ENCODE peak calls at places on chromosome 13, in seven cellular contexts. One of them, this sample, is unnamed.

GRCh38 chr13:46905249-46905648 is 8.4 kb upstream of the HTR2A start:
- DNase-seq in K562: no peak
- DNase-seq in HCT116: no peak
- DNase-seq in H1: no peak
- DNase-seq in GM12878: no peak
- DNase-seq in SK-N-SH: no peak
- DNase-seq in HepG2: no peak
- DNase-seq in this sample: peak

GRCh38 chr13:114282143-114282685 is 813 bp downstream of the UPF3A start:
- DNase-seq in GM12878: peak
- DNase-seq in SK-N-SH: peak
- DNase-seq in HCT116: no peak
- DNase-seq in H1: peak
- DNase-seq in K562: peak
- DNase-seq in HepG2: peak
- DNase-seq in this sample: peak

GRCh38 chr13:49113526-49114286 is 106.4 kb upstream of the MLNR start:
- DNase-seq in HCT116: no peak
- DNase-seq in K562: no peak
- DNase-seq in GM12878: no peak
- DNase-seq in H1: no peak
- DNase-seq in HepG2: peak
- DNase-seq in SK-N-SH: no peak
- DNase-seq in this sample: no peak

GRCh38 chr13:30307194-30307965 is at the start of gene KATNAL1:
- DNase-seq in GM12878: no peak
- DNase-seq in H1: peak
- DNase-seq in HepG2: peak
- DNase-seq in K562: peak
- DNase-seq in HCT116: no peak
- DNase-seq in SK-N-SH: peak
- DNase-seq in this sample: peak

GRCh38 chr13:109652536-109652935 is 133.8 kb downstream of the IRS2 start:
- DNase-seq in H1: no peak
- DNase-seq in K562: no peak
- DNase-seq in GM12878: no peak
- DNase-seq in HepG2: no peak
- DNase-seq in SK-N-SH: no peak
- DNase-seq in HCT116: no peak
- DNase-seq in this sample: no peak

GRCh38 chr13:31048521-31048920 is 113.2 kb downstream of the HSPH1 start:
- DNase-seq in SK-N-SH: no peak
- DNase-seq in HepG2: no peak
- DNase-seq in HCT116: no peak
- DNase-seq in H1: no peak
- DNase-seq in GM12878: no peak
- DNase-seq in K562: no peak
- DNase-seq in this sample: no peak

GRCh38 chr13:107023335-107023734 is 455.4 kb upstream of the ARGLU1 start:
- DNase-seq in HepG2: no peak
- DNase-seq in GM12878: no peak
- DNase-seq in SK-N-SH: no peak
- DNase-seq in HCT116: no peak
- DNase-seq in H1: no peak
- DNase-seq in K562: no peak
- DNase-seq in this sample: no peak

GRCh38 chr13:41608779-41609178 is 151.4 kb downstream of the RGCC start:
- DNase-seq in SK-N-SH: peak
- DNase-seq in HCT116: no peak
- DNase-seq in GM12878: no peak
- DNase-seq in K562: no peak
- DNase-seq in H1: no peak
- DNase-seq in HepG2: no peak
- DNase-seq in this sample: no peak

GRCh38 chr13:70080030-70080429 is 27.6 kb upstream of the ATXN8OS start:
- DNase-seq in GM12878: no peak
- DNase-seq in H1: no peak
- DNase-seq in HCT116: no peak
- DNase-seq in HepG2: no peak
- DNase-seq in K562: no peak
- DNase-seq in SK-N-SH: peak
- DNase-seq in this sample: peak

GRCh38 chr13:29508874-29509249 is 86.6 kb downstream of the SLC7A1 start:
- DNase-seq in H1: no peak
- DNase-seq in GM12878: no peak
- DNase-seq in SK-N-SH: no peak
- DNase-seq in HepG2: no peak
- DNase-seq in K562: no peak
- DNase-seq in HCT116: no peak
- DNase-seq in this sample: no peak

GRCh38 chr13:23349127-23349897 is 84.2 kb downstream of the SACS start:
- DNase-seq in K562: no peak
- DNase-seq in GM12878: no peak
- DNase-seq in HepG2: no peak
- DNase-seq in SK-N-SH: no peak
- DNase-seq in HCT116: no peak
- DNase-seq in H1: no peak
- DNase-seq in this sample: no peak

GRCh38 chr13:20482275-20482761 is 43.3 kb downstream of the CRYL1 start:
- DNase-seq in H1: no peak
- DNase-seq in K562: no peak
- DNase-seq in GM12878: no peak
- DNase-seq in HepG2: no peak
- DNase-seq in SK-N-SH: peak
- DNase-seq in HCT116: no peak
- DNase-seq in this sample: no peak

GRCh38 chr13:33229446-33230177 is 55.9 kb downstream of the STARD13 start:
- DNase-seq in HepG2: peak
- DNase-seq in K562: no peak
- DNase-seq in SK-N-SH: peak
- DNase-seq in GM12878: no peak
- DNase-seq in HCT116: no peak
- DNase-seq in H1: no peak
- DNase-seq in this sample: no peak

GRCh38 chr13:25948910-25949309 is 102.9 kb downstream of the SHISA2 start:
- DNase-seq in H1: no peak
- DNase-seq in K562: no peak
- DNase-seq in SK-N-SH: no peak
- DNase-seq in HepG2: no peak
- DNase-seq in HCT116: no peak
- DNase-seq in GM12878: no peak
- DNase-seq in this sample: no peak

GRCh38 chr13:83325454-83325853 is 556.8 kb downstream of the SLITRK1 start:
- DNase-seq in HepG2: no peak
- DNase-seq in GM12878: no peak
- DNase-seq in H1: no peak
- DNase-seq in K562: no peak
- DNase-seq in SK-N-SH: no peak
- DNase-seq in HCT116: no peak
- DNase-seq in this sample: no peak

GRCh38 chr13:19794552-19795143 is 11.9 kb upstream of the PSPC1 start:
- DNase-seq in HepG2: no peak
- DNase-seq in H1: no peak
- DNase-seq in SK-N-SH: no peak
- DNase-seq in K562: no peak
- DNase-seq in HCT116: peak
- DNase-seq in GM12878: no peak
- DNase-seq in this sample: peak

GRCh38 chr13:34161829-34162544 is 344.0 kb downstream of the RFC3 start:
- DNase-seq in K562: no peak
- DNase-seq in H1: no peak
- DNase-seq in HCT116: no peak
- DNase-seq in HepG2: peak
- DNase-seq in SK-N-SH: no peak
- DNase-seq in GM12878: no peak
- DNase-seq in this sample: no peak

GRCh38 chr13:32125221-32125621 is 93.6 kb downstream of the FRY start:
- DNase-seq in GM12878: no peak
- DNase-seq in K562: no peak
- DNase-seq in HCT116: no peak
- DNase-seq in SK-N-SH: no peak
- DNase-seq in H1: no peak
- DNase-seq in HepG2: no peak
- DNase-seq in this sample: no peak

GRCh38 chr13:106139942-106140341 is 395.5 kb downstream of the EFNB2 start:
- DNase-seq in HepG2: no peak
- DNase-seq in K562: no peak
- DNase-seq in GM12878: no peak
- DNase-seq in SK-N-SH: no peak
- DNase-seq in H1: no peak
- DNase-seq in HCT116: no peak
- DNase-seq in this sample: no peak

GRCh38 chr13:113046883-113047244 is 58.7 kb upstream of the F7 start:
- DNase-seq in SK-N-SH: no peak
- DNase-seq in HCT116: no peak
- DNase-seq in HepG2: no peak
- DNase-seq in K562: no peak
- DNase-seq in GM12878: no peak
- DNase-seq in H1: no peak
- DNase-seq in this sample: no peak

GRCh38 chr13:110713981-110714797 is 689 bp downstream of the ING1 start:
- DNase-seq in HepG2: peak
- DNase-seq in H1: peak
- DNase-seq in K562: no peak
- DNase-seq in SK-N-SH: peak
- DNase-seq in HCT116: no peak
- DNase-seq in GM12878: no peak
- DNase-seq in this sample: peak

DNA sequence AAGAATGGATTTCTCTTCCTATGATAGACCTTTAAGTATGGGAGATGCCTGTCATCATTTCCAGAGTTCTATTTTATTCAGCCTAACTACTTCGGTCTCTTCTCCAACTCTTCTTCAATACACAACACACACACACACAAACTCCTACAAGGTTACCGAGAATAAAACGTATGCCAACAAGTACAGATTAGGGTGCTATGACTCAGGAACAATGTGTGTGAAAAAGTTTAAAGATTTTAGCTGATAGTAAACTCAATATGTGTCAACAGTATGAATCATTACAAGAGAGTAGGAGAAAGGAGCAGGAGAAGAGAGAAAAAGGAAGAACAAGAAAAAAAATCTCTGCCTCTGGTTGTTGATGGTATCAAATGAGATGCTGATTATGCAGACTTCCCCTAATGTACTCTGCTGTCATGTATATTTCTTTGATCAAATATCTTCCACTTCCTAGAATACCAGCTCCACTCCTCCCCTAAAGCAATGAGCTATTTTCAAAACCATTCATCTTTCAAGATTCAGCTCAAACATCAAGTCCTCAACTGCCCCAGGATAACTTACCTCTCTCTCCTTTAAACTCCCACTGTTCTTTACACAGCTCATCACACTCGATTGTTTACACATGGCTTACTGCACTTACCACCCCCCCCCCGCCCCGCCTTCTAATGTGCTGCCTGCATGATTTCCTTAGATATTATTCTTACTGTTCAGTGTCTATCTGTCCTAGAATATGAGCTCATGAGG is 95.6 kb downstream of the FAM216B start:
- DNase-seq in GM12878: no peak
- DNase-seq in H1: no peak
- DNase-seq in HepG2: no peak
- DNase-seq in SK-N-SH: no peak
- DNase-seq in HCT116: no peak
- DNase-seq in K562: no peak
- DNase-seq in this sample: no peak
- TF ChIP-seq JUND in GM12878: no peak
- TF ChIP-seq JUND in H1: no peak
- TF ChIP-seq JUND in HepG2: no peak
- TF ChIP-seq JUND in SK-N-SH: peak
- TF ChIP-seq JUND in HCT116: no peak
- TF ChIP-seq JUND in K562: no peak
- TF ChIP-seq JUND in this sample: no peak

GRCh38 chr13:50892162-50892944 is 17.2 kb upstream of the RNASEH2B start:
- DNase-seq in GM12878: no peak
- DNase-seq in H1: no peak
- DNase-seq in HepG2: no peak
- DNase-seq in K562: no peak
- DNase-seq in SK-N-SH: no peak
- DNase-seq in HCT116: no peak
- DNase-seq in this sample: no peak
- TF ChIP-seq JUND in GM12878: no peak
- TF ChIP-seq JUND in H1: no peak
- TF ChIP-seq JUND in HepG2: no peak
- TF ChIP-seq JUND in K562: no peak
- TF ChIP-seq JUND in SK-N-SH: no peak
- TF ChIP-seq JUND in HCT116: no peak
- TF ChIP-seq JUND in this sample: no peak

DNA sequence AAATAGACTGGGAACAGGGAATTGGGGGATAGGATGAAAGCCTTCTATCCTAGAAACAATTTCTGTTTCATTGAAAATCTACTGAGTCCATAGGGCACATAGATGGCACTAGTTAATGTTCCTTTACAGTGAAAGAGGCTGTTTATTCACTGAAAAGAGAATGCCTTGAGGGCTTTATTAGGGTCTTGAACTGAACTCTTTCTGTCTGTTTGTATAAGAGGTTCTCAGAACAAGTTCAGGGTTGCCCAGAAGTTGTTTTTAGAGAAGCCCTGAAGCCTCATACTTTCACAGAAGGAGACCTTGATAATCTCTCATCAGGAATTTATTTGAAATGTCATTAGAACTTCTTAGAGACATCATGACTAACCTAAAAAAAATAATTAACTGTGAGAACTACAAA is 43.9 kb downstream of the ENOX1 start:
- DNase-seq in K562: no peak
- DNase-seq in H1: no peak
- DNase-seq in SK-N-SH: no peak
- DNase-seq in HCT116: no peak
- DNase-seq in HepG2: no peak
- DNase-seq in GM12878: no peak
- DNase-seq in this sample: no peak
- TF ChIP-seq JUND in K562: no peak
- TF ChIP-seq JUND in H1: no peak
- TF ChIP-seq JUND in SK-N-SH: no peak
- TF ChIP-seq JUND in HCT116: no peak
- TF ChIP-seq JUND in HepG2: no peak
- TF ChIP-seq JUND in GM12878: no peak
- TF ChIP-seq JUND in this sample: no peak

GRCh38 chr13:73718248-73718647 is 416.0 kb downstream of the KLF12 start:
- DNase-seq in K562: no peak
- DNase-seq in H1: no peak
- DNase-seq in HepG2: no peak
- DNase-seq in GM12878: no peak
- DNase-seq in HCT116: no peak
- DNase-seq in SK-N-SH: no peak
- DNase-seq in this sample: no peak

GRCh38 chr13:73722120-73722519 is 412.1 kb downstream of the KLF12 start:
- DNase-seq in H1: no peak
- DNase-seq in HCT116: peak
- DNase-seq in GM12878: peak
- DNase-seq in K562: no peak
- DNase-seq in SK-N-SH: peak
- DNase-seq in HepG2: peak
- DNase-seq in this sample: no peak

GRCh38 chr13:73721571-73721970 is 412.6 kb downstream of the KLF12 start:
- DNase-seq in GM12878: no peak
- DNase-seq in H1: no peak
- DNase-seq in HCT116: no peak
- DNase-seq in SK-N-SH: no peak
- DNase-seq in HepG2: no peak
- DNase-seq in K562: no peak
- DNase-seq in this sample: no peak

GRCh38 chr13:73717632-73718031 is 416.6 kb downstream of the KLF12 start:
- DNase-seq in K562: no peak
- DNase-seq in GM12878: no peak
- DNase-seq in HepG2: no peak
- DNase-seq in SK-N-SH: peak
- DNase-seq in H1: no peak
- DNase-seq in HCT116: no peak
- DNase-seq in this sample: no peak

GRCh38 chr13:73720216-73720840 is 413.9 kb downstream of the KLF12 start:
- DNase-seq in SK-N-SH: no peak
- DNase-seq in HCT116: no peak
- DNase-seq in GM12878: no peak
- DNase-seq in H1: no peak
- DNase-seq in HepG2: no peak
- DNase-seq in K562: no peak
- DNase-seq in this sample: no peak
- TF ChIP-seq JUND in SK-N-SH: no peak
- TF ChIP-seq JUND in HCT116: no peak
- TF ChIP-seq JUND in GM12878: no peak
- TF ChIP-seq JUND in H1: no peak
- TF ChIP-seq JUND in HepG2: no peak
- TF ChIP-seq JUND in K562: no peak
- TF ChIP-seq JUND in this sample: no peak